ENCODE peak calls at places on chromosomes 2 and 18, in four cellular contexts. B is left ventricle myocardium inferior, H is kidney, O is H1. I is an unnamed sample. For H3K4me1, the result is how much of the 10 kb centered on the place peaks cover.

GRCh38 chr2:150584081-150584480 is 96.6 kb upstream of the RND3 start:
- DNase-seq in B (no peak), H (no peak), O (no peak), I (no peak)

GRCh38 chr2:215320102-215320501 is 8.2 kb downstream of the ATIC start:
- DNase-seq in B (no peak), H (no peak), O (no peak), I (no peak)

GRCh38 chr2:25845843-25846505 is 32.3 kb downstream of the ASXL2 start:
- DNase-seq in B (no peak), H (no peak), O (no peak), I (no peak)

GRCh38 chr2:78817430-78817829 is 208.1 kb upstream of the REG3G start:
- DNase-seq in B (no peak), H (no peak), O (no peak), I (no peak)

GRCh38 chr2:201696151-201696659 is 2.2 kb downstream of the MPP4 start:
- DNase-seq in B (no peak), H (no peak), O (no peak), I (no peak)

GRCh38 chr2:205425069-205425468 is 257.2 kb upstream of the NRP2 start:
- DNase-seq in B (no peak), H (no peak), O (no peak), I (no peak)

GRCh38 chr2:38671946-38672345 is 6.0 kb downstream of the GALM start:
- DNase-seq in B (no peak), H (no peak), O (no peak), I (no peak)

GRCh38 chr2:10873790-10874437 is 37.8 kb upstream of the KCNF1 start:
- DNase-seq in B (peak), H (no peak), O (no peak), I (no peak)

GRCh38 chr18:8208716-8209115 is 400.5 kb upstream of the RAB12 start:
- DNase-seq in B (no peak), H (no peak), O (no peak), I (no peak)

GRCh38 chr2:110820128-110820527 is 87.8 kb downstream of the ACOXL start:
- DNase-seq in B (no peak), H (no peak), O (no peak), I (no peak)

GRCh38 chr2:59296279-59296678 is 1055.2 kb upstream of the FANCL start:
- DNase-seq in B (no peak), H (no peak), O (no peak), I (no peak)

GRCh38 chr2:201118121-201118956 is 2.4 kb downstream of the CFLAR start:
- DNase-seq in B (peak), H (peak), O (no peak), I (peak)

GRCh38 chr2:149129433-149129832 is 90.9 kb downstream of the LYPD6B start:
- DNase-seq in B (no peak), H (no peak), O (no peak), I (no peak)

GRCh38 chr18:59002974-59003594 is 136.6 kb upstream of the SEC11C start:
- DNase-seq in B (no peak), H (no peak), O (no peak), I (no peak)

GRCh38 chr18:59008302-59008974 is 131.2 kb upstream of the SEC11C start:
- DNase-seq in B (no peak), H (no peak), O (peak), I (no peak)

GRCh38 chr18:59005266-59005665 is 134.4 kb upstream of the SEC11C start:
- DNase-seq in B (peak), H (peak), O (peak), I (no peak)

GRCh38 chr18:59009846-59010245 is 129.8 kb upstream of the SEC11C start:
- DNase-seq in B (no peak), H (no peak), O (no peak), I (no peak)

DNA sequence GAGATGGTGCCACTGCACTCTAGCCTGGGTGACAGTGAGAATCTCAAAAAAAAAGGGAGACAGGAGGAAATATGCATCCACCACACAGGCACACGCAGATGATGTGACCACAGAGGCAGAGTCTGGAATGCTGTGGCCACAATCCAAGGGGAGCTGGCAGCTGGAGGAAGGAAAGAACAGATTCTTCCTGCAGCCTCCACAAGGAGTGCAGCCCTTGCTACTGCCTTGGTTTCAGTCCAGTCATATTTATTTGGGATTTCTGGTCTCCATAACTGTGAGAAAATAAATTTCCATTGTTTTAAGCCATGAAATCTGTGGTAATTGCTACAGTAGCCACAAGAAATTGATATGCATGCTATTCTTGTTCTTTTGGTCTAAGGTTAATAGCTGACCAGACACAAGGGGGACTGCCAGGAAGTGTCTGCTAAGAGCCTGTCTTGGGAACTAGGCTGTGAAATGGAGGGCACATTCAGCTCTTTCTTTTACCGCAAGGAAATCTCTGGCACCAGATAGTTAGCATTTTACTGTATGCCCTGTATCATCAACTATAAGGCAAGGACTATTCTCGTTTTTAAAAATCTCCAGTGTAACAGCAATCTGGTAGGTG is 133.1 kb upstream of the SEC11C start:
- DNase-seq in B (no peak), H (no peak), O (no peak), I (no peak)
- TF ChIP-seq CTCF in B (no peak), H (no peak), O (no peak), I (no peak)

GRCh38 chr2:12855508-12855907 is 138.8 kb downstream of the TRIB2 start:
- DNase-seq in B (no peak), H (no peak), O (no peak), I (no peak)
- H3K4me3 ChIP-seq in B (no peak), H (no peak), O (no peak), I (no peak)

GRCh38 chr2:47007221-47007825 is 91.7 kb upstream of the MCFD2 start:
- DNase-seq in B (no peak), H (peak), O (no peak), I (no peak)
- H3K4me1 ChIP-seq in B (half or more), H (under half), O (under half), I (under half)

DNA sequence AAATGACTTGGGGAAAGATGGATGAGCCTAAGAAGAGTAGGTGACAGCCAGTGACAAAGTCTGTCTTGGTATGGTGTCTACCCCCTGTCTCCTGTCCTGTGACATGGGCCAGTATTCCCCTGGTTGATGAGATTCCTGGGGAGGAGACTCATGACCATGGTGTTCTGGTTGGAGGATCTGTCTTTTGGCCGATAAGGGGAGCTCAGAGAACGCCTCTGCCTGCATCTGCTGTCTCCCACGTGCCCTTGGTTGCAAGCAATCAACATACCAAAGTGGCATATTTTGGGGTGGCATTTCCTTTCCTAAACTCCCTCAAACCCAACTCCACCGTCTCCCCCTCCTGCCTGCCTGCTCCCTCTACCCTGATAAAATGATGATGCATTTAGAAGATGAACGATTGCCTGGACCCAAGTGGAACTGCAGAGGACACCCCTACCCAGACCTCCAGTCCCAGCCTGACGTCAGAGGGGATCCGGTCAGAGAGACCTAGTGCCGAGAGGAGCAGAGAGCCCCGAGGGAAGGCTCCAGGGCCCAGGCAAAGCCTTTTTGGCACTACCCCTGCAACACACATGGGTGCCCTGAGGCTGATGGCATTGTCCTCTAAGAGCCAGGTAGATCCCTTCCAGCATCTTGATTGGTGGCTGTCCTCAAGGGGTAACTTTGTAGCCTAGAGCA is 124.2 kb upstream of the MSH6 start:
- DNase-seq in B (no peak), H (no peak), O (no peak), I (no peak)
- TF ChIP-seq CTCF in B (no peak), H (no peak), O (no peak), I (no peak)

GRCh38 chr2:65299246-65299645 is 71.6 kb downstream of the ACTR2 start:
- DNase-seq in B (no peak), H (no peak), O (no peak), I (no peak)

GRCh38 chr2:65298089-65298488 is 70.5 kb downstream of the ACTR2 start:
- DNase-seq in B (no peak), H (no peak), O (no peak), I (no peak)

GRCh38 chr2:65297544-65297943 is 69.9 kb downstream of the ACTR2 start:
- DNase-seq in B (no peak), H (no peak), O (no peak), I (no peak)

GRCh38 chr2:65300134-65300771 is 72.6 kb downstream of the ACTR2 start:
- DNase-seq in B (peak), H (peak), O (no peak), I (peak)

GRCh38 chr2:65300772-65301711 is 73.4 kb downstream of the ACTR2 start:
- DNase-seq in B (peak), H (no peak), O (peak), I (peak)
- H3K4me3 ChIP-seq in B (peak), H (no peak), O (no peak), I (no peak)

DNA sequence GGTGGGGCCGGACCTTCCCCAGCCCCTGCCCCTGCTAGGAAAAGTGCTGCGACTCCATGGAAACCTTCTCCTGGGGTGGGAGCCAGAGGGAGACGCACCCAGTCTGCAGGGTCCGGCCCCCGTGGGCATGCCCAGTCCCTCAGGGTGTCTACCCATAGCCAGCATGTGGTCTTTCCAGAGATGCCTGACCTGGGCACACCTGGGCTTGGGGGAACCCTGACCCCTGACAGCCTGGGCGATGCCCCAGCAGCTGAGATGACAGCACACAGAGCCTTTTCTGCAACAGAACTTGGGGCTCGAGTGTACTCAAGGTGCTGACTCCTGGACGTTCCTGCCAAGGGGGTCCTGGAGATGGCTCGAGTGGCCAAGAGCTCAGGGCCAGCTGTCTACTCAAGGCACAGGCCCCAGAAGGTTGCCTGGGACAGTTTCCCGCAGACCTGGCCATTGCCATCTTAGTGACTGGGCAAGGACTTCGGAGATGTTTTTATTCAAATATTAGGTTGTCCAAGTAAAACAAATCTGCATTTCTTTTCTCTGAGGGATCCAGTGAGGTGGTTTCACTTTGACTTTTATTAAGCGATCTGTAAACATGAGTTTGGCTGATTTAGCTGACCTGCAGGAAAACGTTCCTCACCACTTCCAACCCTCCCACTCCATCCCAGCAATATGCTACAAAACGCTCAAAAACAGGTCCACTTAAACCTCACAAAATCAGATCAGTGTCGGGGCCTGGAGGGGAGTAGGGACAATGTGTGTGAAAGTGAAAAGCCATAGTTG is 228.0 kb downstream of the EIPR1 start:
- DNase-seq in B (no peak), H (no peak), O (no peak), I (no peak)
- H3K4me1 ChIP-seq in B (under half), H (under half), O (under half), I (under half)

GRCh38 chr2:166180951-166181812 is 53.4 kb upstream of the SCN1A start:
- DNase-seq in B (no peak), H (peak), O (no peak), I (peak)

GRCh38 chr2:166184789-166185188 is 57.0 kb upstream of the SCN1A start:
- DNase-seq in B (no peak), H (no peak), O (no peak), I (no peak)

GRCh38 chr2:166181813-166182154 is 54.0 kb upstream of the SCN1A start:
- DNase-seq in B (no peak), H (no peak), O (no peak), I (no peak)

GRCh38 chr2:166173263-166173662 is 45.4 kb upstream of the SCN1A start:
- DNase-seq in B (no peak), H (no peak), O (no peak), I (no peak)

GRCh38 chr2:166179201-166179600 is 51.4 kb upstream of the SCN1A start:
- DNase-seq in B (no peak), H (no peak), O (no peak), I (no peak)
- TF ChIP-seq CTCF in B (no peak), H (no peak), O (no peak), I (no peak)

GRCh38 chr18:34608064-34608463 is 102.0 kb upstream of the DTNA start:
- DNase-seq in B (no peak), H (no peak), O (no peak), I (no peak)

GRCh38 chr18:34609991-34610658 is 100.0 kb upstream of the DTNA start:
- DNase-seq in B (no peak), H (no peak), O (no peak), I (no peak)

DNA sequence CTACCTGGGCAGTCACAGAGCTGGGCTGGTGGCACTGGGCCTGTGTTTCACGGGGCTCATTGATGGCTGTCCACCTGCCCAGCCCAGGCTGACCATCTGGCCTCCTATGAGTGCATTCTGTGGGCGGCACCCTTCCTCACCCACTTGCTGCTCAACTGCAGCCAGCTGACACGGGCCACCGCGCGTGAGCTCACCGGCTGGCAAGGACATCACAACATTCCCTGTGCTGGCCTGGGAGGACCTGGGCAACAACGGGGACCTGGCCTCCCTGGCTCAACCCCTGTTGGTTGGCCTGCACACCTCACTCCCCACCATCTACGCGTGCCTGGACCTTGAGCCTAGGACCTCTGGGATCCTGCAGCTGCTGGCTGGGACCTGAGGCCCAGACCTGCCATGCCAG is 98.2 kb upstream of the DTNA start:
- DNase-seq in B (peak), H (peak), O (no peak), I (peak)
- H3K4me3 ChIP-seq in B (no peak), H (no peak), O (no peak), I (no peak)